ENCODE peak calls at places on chromosomes 5 and 9, in six cellular contexts. S is HT1080; G is stimulated activated CD4-positive, alpha-beta T cell treated with anti-CD3 and anti-CD28 coated beads, Interleukin-12 subunit alpha, Interleukin-12 subunit beta, amount 100 ng/mL, for 24 hours; C is choroid plexus epithelial cell; B is esophagus squamous epithelium; L is M059J. T is an unnamed sample.

GRCh38 chr5:128271859-128272446 is 188.4 kb downstream of the SLC12A2 start:
- DNase-seq in S (peak), G (no peak), C (peak), B (no peak), L (peak), T (peak)

GRCh38 chr5:178489281-178489976 is 100.8 kb downstream of the COL23A1 start:
- DNase-seq in S (no peak), G (no peak), C (no peak), B (no peak), L (no peak), T (no peak)

GRCh38 chr9:28155671-28156070 is 582.4 kb upstream of the C9orf72 start:
- DNase-seq in S (peak), G (no peak), C (peak), B (no peak), L (no peak), T (no peak)

GRCh38 chr5:127492854-127493738 is 24.3 kb upstream of the PRRC1 start:
- DNase-seq in S (peak), G (no peak), C (peak), B (no peak), L (peak), T (peak)

GRCh38 chr5:71790433-71790832 is 71.4 kb downstream of the CARTPT start:
- DNase-seq in S (no peak), G (no peak), C (no peak), B (no peak), L (no peak), T (no peak)

GRCh38 chr5:179261301-179262125 is 83.7 kb downstream of the ADAMTS2 start:
- DNase-seq in S (no peak), G (no peak), C (peak), B (no peak), L (no peak), T (peak)

GRCh38 chr9:79242489-79242888 is 329.3 kb upstream of the TLE4 start:
- DNase-seq in S (no peak), G (no peak), C (no peak), B (no peak), L (no peak), T (no peak)

GRCh38 chr9:129514891-129515290 is 106.0 kb downstream of the C9orf50 start:
- DNase-seq in S (no peak), G (no peak), C (no peak), B (no peak), L (no peak), T (no peak)

GRCh38 chr5:32842798-32843531 is 131.8 kb downstream of the NPR3 start:
- DNase-seq in S (no peak), G (no peak), C (no peak), B (no peak), L (peak), T (no peak)

GRCh38 chr5:157816682-157817268 is 42.2 kb downstream of the CLINT1 start:
- DNase-seq in S (no peak), G (no peak), C (peak), B (no peak), L (peak), T (peak)

GRCh38 chr9:33799928-33800689 is 4.7 kb downstream of the PRSS3 start:
- DNase-seq in S (no peak), G (no peak), C (no peak), B (no peak), L (no peak), T (no peak)

GRCh38 chr9:14441976-14442651 is 128.2 kb upstream of the NFIB start:
- DNase-seq in S (peak), G (no peak), C (peak), B (no peak), L (no peak), T (peak)

GRCh38 chr5:172179032-172179989 is 8.7 kb downstream of the STK10 start:
- DNase-seq in S (no peak), G (peak), C (peak), B (no peak), L (peak), T (peak)

GRCh38 chr5:103293719-103294118 is 35.2 kb downstream of the MACIR start:
- DNase-seq in S (no peak), G (no peak), C (peak), B (no peak), L (no peak), T (no peak)

GRCh38 chr5:177455036-177455660 is 8.5 kb downstream of the PRR7 start:
- DNase-seq in S (no peak), G (peak), C (peak), B (no peak), L (peak), T (peak)

T was measured in cardiac fibroblast.